ENCODE peak calls at places on chromosomes 4 and X, in eight cellular contexts. K, G, L, Z, N, S, U and X are unnamed samples.

GRCh38 chr4:81836716-81837115 is 365.0 kb upstream of the RASGEF1B start:
- DNase-seq in Z (no peak), S (no peak), K (peak), U (no peak), N (no peak), G (no peak), L (no peak), X (no peak)

GRCh38 chr4:81429031-81429430 is 42.7 kb downstream of the RASGEF1B start:
- DNase-seq in K (no peak), Z (no peak), L (no peak), N (no peak), S (no peak), U (no peak), G (no peak), X (no peak)

GRCh38 chr4:20251796-20252655 is at the start of gene SLIT2:
- DNase-seq in S (peak), G (peak), K (peak), L (no peak), N (peak), Z (no peak), U (peak), X (peak)

GRCh38 chr4:148015058-148015457 is 283.2 kb downstream of the ARHGAP10 start:
- DNase-seq in L (no peak), U (no peak), Z (no peak), N (no peak), K (no peak), S (peak), G (no peak), X (no peak)

GRCh38 chr4:16791460-16791859 is 107.0 kb downstream of the LDB2 start:
- DNase-seq in Z (no peak), G (no peak), U (no peak), L (no peak), N (no peak), K (no peak), S (no peak), X (no peak)

GRCh38 chr4:53196195-53196641 is 169.6 kb downstream of the SCFD2 start:
- DNase-seq in Z (no peak), S (no peak), G (no peak), N (no peak), L (no peak), U (no peak), K (no peak), X (no peak)

GRCh38 chr4:73777612-73778011 is 37.2 kb downstream of the CXCL8 start:
- DNase-seq in N (no peak), Z (no peak), S (no peak), G (no peak), L (no peak), U (no peak), K (no peak), X (no peak)

GRCh38 chrX:151982217-151982616 is 7.7 kb upstream of the GABRE start:
- DNase-seq in K (peak), L (no peak), Z (no peak), G (no peak), S (no peak), U (peak), N (no peak), X (no peak)

GRCh38 chr4:54320826-54321320 is 91.8 kb downstream of the PDGFRA start:
- DNase-seq in S (no peak), L (no peak), G (no peak), U (no peak), N (no peak), Z (no peak), K (no peak), X (no peak)

GRCh38 chrX:136260801-136261200 is 9.6 kb upstream of the MAP7D3 start:
- DNase-seq in S (no peak), N (no peak), L (no peak), G (no peak), U (no peak), Z (no peak), K (no peak), X (no peak)

GRCh38 chrX:97547873-97548578 is 664.3 kb downstream of the RPA4 start:
- DNase-seq in G (no peak), U (peak), S (no peak), L (no peak), N (peak), K (no peak), Z (no peak), X (no peak)

GRCh38 chrX:28876415-28876814 is 289.2 kb downstream of the IL1RAPL1 start:
- DNase-seq in N (no peak), L (no peak), G (no peak), K (no peak), S (no peak), U (no peak), Z (no peak), X (no peak)

GRCh38 chr4:8353158-8353495 is 83.6 kb downstream of the HTRA3 start:
- DNase-seq in Z (no peak), U (no peak), S (no peak), L (no peak), N (no peak), G (no peak), K (no peak), X (no peak)

GRCh38 chrX:48558270-48558669 is 16.0 kb upstream of the RBM3 start:
- DNase-seq in L (no peak), S (no peak), U (no peak), N (no peak), Z (no peak), K (no peak), G (peak), X (no peak)

GRCh38 chr4:165418116-165418515 is 39.3 kb downstream of the CPE start:
- DNase-seq in Z (no peak), K (no peak), N (no peak), L (no peak), G (no peak), U (no peak), S (no peak), X (no peak)

GRCh38 chr4:102076622-102077021 is 268.7 kb downstream of the SLC39A8 start:
- DNase-seq in Z (no peak), G (no peak), L (no peak), S (no peak), U (no peak), N (no peak), K (no peak), X (no peak)

GRCh38 chr4:69860007-69860406 is at the start of gene SULT1E1:
- DNase-seq in G (no peak), L (no peak), U (no peak), K (no peak), S (peak), Z (no peak), N (no peak), X (no peak)

GRCh38 chr4:184306949-184307348 is 89.3 kb upstream of the ENPP6 start:
- DNase-seq in L (no peak), U (no peak), S (no peak), K (no peak), G (no peak), Z (no peak), N (no peak), X (no peak)

GRCh38 chr4:77504407-77504806 is 101.2 kb upstream of the CXCL13 start:
- DNase-seq in G (no peak), U (no peak), L (no peak), N (no peak), K (no peak), Z (no peak), S (no peak), X (no peak)

GRCh38 chr4:93870876-93871458 is 42.4 kb downstream of the ATOH1 start:
- DNase-seq in S (no peak), N (no peak), L (no peak), K (no peak), G (no peak), Z (no peak), U (no peak), X (no peak)

GRCh38 chrX:118497180-118497814 is 1.7 kb downstream of the DOCK11 start:
- DNase-seq in U (peak), N (no peak), Z (no peak), K (no peak), G (no peak), L (no peak), S (no peak), X (no peak)

DNA sequence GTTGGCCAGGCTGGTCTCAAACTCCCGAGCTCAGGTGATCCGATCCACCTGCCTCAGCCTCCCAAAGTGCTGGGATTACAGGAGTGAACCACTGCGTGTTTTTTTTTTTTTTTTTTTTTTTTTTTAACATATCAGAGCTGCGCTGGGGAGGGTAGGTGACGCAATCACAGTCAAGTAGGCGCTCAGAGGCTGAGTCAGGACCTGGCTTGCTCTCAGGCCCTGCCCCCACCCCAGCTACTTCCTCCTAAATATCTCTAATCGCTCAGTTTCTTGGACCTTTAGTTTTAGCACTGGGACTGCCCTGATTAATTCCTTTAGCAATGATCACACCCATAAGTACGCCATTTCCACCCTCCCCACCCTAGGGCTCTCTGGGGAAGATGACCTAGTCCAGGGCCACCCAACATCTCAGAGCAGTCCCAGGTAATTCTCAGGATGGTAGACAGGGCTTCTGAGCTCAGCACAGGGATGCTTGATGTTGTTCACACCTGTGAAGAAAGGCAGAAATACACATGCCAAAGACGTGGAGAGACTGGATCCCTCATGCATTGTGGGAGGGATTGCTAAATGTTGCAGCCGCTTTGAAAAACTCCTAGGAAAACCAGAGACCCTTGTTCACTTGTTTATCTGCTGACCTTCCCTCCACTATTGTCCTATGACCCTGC is 50.2 kb downstream of the DDX3X start:
- DNase-seq in U (no peak), S (peak), L (no peak), K (peak), G (no peak), Z (no peak), N (peak), X (peak)
- TF ChIP-seq REST in U (no peak), S (no peak), L (no peak), K (no peak), G (no peak), Z (no peak), N (no peak), X (no peak)

DNA sequence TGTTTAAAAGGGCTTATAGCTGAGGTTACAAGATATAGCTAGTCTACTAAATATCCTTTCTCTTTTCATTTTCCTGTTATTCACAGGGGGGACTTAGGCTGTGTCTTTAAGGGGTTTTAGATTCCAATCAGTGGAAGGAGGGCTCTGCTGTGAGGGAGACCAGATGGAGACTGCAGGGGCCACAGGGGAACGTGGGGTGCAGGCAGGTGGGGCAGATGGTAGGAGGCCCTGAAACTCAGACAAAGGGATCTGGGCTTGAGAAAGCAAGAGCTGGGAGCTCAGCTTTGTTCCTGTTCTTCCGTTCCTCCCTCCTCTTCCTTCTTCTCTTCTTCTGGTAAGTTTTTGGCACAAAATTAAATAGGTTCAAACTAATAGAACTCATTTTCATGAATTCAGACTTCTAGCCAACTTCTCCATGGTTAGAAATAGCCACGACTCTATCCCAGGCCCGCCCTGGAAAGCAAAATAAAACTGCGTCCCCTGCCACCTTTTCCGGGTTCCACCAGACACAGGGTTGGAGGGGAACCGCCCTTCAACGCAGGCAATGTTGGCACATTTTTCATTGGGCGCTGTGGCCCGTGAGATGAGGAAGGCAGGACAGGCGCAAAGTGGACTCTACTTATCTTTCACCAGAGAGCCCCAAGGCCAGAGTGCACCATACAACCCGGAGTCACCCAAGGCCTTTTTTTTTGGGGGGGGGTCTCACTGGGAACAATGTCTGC is 3.5 kb upstream of the TMSB4X start:
- DNase-seq in S (no peak), Z (no peak), N (no peak), U (no peak), L (no peak), G (no peak), K (no peak), X (no peak)
- H3K4me3 ChIP-seq in S (no peak), Z (no peak), N (no peak), U (no peak), L (peak), G (no peak), K (no peak), X (peak)

GRCh38 chr4:137631605-137632004 is 99.3 kb upstream of the PCDH18 start:
- DNase-seq in S (no peak), K (no peak), L (no peak), U (no peak), N (no peak), G (no peak), Z (no peak), X (no peak)

GRCh38 chr4:137632842-137633241 is 100.5 kb upstream of the PCDH18 start:
- DNase-seq in S (no peak), U (no peak), L (no peak), G (no peak), K (no peak), N (no peak), Z (no peak), X (no peak)

GRCh38 chr4:137635596-137635995 is 103.3 kb upstream of the PCDH18 start:
- DNase-seq in U (no peak), G (no peak), K (no peak), S (peak), N (no peak), Z (no peak), L (no peak), X (no peak)

GRCh38 chr4:137638934-137639333 is 106.6 kb upstream of the PCDH18 start:
- DNase-seq in S (no peak), U (no peak), N (no peak), L (no peak), K (no peak), G (no peak), Z (no peak), X (no peak)

GRCh38 chr4:137635108-137635507 is 102.8 kb upstream of the PCDH18 start:
- DNase-seq in N (no peak), Z (no peak), K (no peak), G (no peak), S (no peak), U (peak), L (no peak), X (no peak)
- TF ChIP-seq REST in N (no peak), Z (no peak), K (no peak), G (no peak), S (no peak), U (no peak), L (no peak), X (no peak)

DNA sequence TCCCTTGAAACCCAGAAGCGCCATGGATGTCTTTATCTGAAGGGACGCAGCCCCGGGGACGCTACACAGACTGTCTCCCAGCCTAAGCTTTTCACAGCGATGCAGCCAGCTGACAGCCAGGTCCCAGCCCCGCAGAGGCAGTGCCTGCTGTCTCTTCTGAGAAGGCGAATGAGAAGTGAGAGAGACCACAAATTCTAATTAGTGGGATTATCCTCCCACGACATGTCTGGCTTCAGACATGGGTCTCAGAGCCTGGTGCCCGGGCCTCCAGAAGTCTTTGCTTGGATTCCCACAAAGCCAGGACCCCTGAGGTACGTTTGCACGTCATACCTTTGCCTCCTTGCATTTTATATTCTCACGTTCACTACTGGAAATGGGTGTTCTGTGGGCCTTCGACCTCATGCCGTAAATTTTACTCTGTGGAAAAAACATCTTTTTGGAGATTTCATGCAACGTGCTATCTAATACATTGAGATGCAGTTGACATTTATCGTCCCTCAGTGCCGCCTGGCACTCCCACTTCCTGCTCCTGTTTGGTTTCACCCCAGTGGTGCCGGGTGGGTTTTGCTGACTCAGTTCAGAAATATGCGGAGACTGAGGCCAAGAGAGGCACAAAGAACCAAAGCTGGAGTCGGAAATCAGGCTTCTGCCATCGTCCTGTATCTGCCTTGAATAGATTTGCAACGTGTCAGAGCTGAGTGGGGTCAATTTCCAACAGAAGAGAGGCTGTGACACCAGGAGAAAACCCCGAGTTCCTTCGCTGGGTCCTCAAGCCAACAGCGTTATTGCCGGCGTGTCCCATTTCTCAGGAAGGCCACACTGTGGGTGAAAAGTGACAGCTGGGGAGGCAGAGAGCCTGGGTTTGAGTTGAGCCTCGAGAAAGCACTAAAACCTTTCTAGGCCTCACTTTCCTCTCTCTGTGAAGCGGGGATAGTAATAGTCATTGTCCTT is 114.4 kb downstream of the STK32B start:
- DNase-seq in G (no peak), K (no peak), L (no peak), N (no peak), U (no peak), Z (no peak), S (peak), X (no peak)
- H3K4me3 ChIP-seq in G (no peak), K (no peak), L (no peak), N (no peak), U (no peak), Z (no peak), S (no peak), X (no peak)